ENCODE peak calls at places on chromosomes 2 and 18, in seven cellular contexts. P, W, S, B, X, E and G are unnamed samples.

GRCh38 chr2:73856214-73856613 is 27.5 kb downstream of the STAMBP start:
- DNase-seq in P (no peak), W (no peak), S (no peak), B (peak; percentile 52), X (no peak), E (no peak), G (peak; percentile 55)

GRCh38 chr18:36697905-36698304 is 130.9 kb downstream of the TPGS2 start:
- DNase-seq in P (no peak), W (no peak), S (no peak), B (peak; percentile 52), X (no peak), E (no peak), G (peak; percentile 93)

GRCh38 chr2:174763793-174764179 is 486 bp downstream of the CHRNA1 start:
- DNase-seq in P (no peak), W (no peak), S (no peak), B (no peak), X (no peak), E (no peak), G (no peak)

GRCh38 chr2:155662224-155662623 is 670.3 kb downstream of the NR4A2 start:
- DNase-seq in P (no peak), W (no peak), S (no peak), B (no peak), X (no peak), E (no peak), G (no peak)

GRCh38 chr18:48847807-48848486 is 102.8 kb downstream of the SMAD7 start:
- DNase-seq in P (no peak), W (no peak), S (no peak), B (no peak), X (no peak), E (no peak), G (peak; percentile 24)

GRCh38 chr2:21781962-21782361 is 658.2 kb downstream of the TDRD15 start:
- DNase-seq in P (no peak), W (no peak), S (no peak), B (no peak), X (no peak), E (no peak), G (no peak)

GRCh38 chr2:12412898-12413305 is 303.8 kb upstream of the TRIB2 start:
- DNase-seq in P (no peak), W (no peak), S (no peak), B (peak; percentile 94), X (no peak), E (no peak), G (no peak)

GRCh38 chr2:42867093-42868065 is 75.0 kb upstream of the HAAO start:
- DNase-seq in P (no peak), W (no peak), S (no peak), B (no peak), X (no peak), E (no peak), G (no peak)

GRCh38 chr2:54318810-54319209 is 62.8 kb upstream of the TSPYL6 start:
- DNase-seq in P (no peak), W (no peak), S (no peak), B (no peak), X (no peak), E (no peak), G (no peak)

GRCh38 chr2:8573234-8573941 is 108.5 kb upstream of the ID2 start:
- DNase-seq in P (no peak), W (no peak), S (no peak), B (no peak), X (no peak), E (no peak), G (no peak)

GRCh38 chr2:26504002-26504401 is 26.1 kb upstream of the OTOF start:
- DNase-seq in P (no peak), W (no peak), S (no peak), B (no peak), X (no peak), E (no peak), G (no peak)

GRCh38 chr2:127655209-127656073 is 9.5 kb downstream of the GPR17 start:
- DNase-seq in P (no peak), W (no peak), S (no peak), B (no peak), X (peak; percentile 74), E (no peak), G (no peak)

GRCh38 chr2:178846458-178846802 is 39.2 kb upstream of the TTN start:
- DNase-seq in P (no peak), W (no peak), S (no peak), B (peak; percentile 42), X (no peak), E (no peak), G (no peak)

GRCh38 chr2:144596074-144596871 is 76.4 kb upstream of the ZEB2 start:
- DNase-seq in P (peak; percentile 25), W (peak; percentile 27), S (no peak), B (peak; percentile 68), X (peak; percentile 4), E (no peak), G (peak; percentile 56)

GRCh38 chr2:8115966-8116365 is 565.9 kb upstream of the ID2 start:
- DNase-seq in P (no peak), W (no peak), S (no peak), B (no peak), X (no peak), E (no peak), G (no peak)

GRCh38 chr2:234076451-234076850 is 25.9 kb downstream of the SPP2 start:
- DNase-seq in P (no peak), W (no peak), S (no peak), B (no peak), X (no peak), E (no peak), G (no peak)

GRCh38 chr2:23760746-23761145 is 166.2 kb downstream of the ATAD2B start:
- DNase-seq in P (no peak), W (no peak), S (peak; percentile 18), B (no peak), X (peak; percentile 28), E (no peak), G (peak; percentile 41)

GRCh38 chr2:46538393-46538792 is 59.0 kb downstream of the TMEM247 start:
- DNase-seq in P (no peak), W (no peak), S (no peak), B (no peak), X (no peak), E (no peak), G (peak; percentile 30)

GRCh38 chr18:55179460-55180195 is 220.4 kb upstream of the CCDC68 start:
- DNase-seq in P (no peak), W (no peak), S (no peak), B (no peak), X (no peak), E (no peak), G (peak; percentile 13)

GRCh38 chr18:43160509-43160908 is 45.0 kb upstream of the RIT2 start:
- DNase-seq in P (no peak), W (no peak), S (no peak), B (peak; percentile 16), X (no peak), E (no peak), G (peak; percentile 7)

GRCh38 chr2:207467716-207468347 is 61.9 kb upstream of the CREB1 start:
- DNase-seq in P (no peak), W (no peak), S (no peak), B (peak; percentile 65), X (no peak), E (no peak), G (peak; percentile 43)

GRCh38 chr2:183505911-183506310 is 381.7 kb downstream of the NUP35 start:
- DNase-seq in P (no peak), W (no peak), S (no peak), B (no peak), X (no peak), E (no peak), G (no peak)

GRCh38 chr2:25041307-25041927 is 459 bp upstream of the EFR3B start:
- DNase-seq in P (peak; percentile 73), W (no peak), S (peak; percentile 50), B (peak; percentile 37), X (peak; percentile 89), E (no peak), G (peak; percentile 23)

GRCh38 chr2:85791704-85792565 is 38.1 kb downstream of the ATOH8 start:
- DNase-seq in P (no peak), W (no peak), S (no peak), B (no peak), X (no peak), E (no peak), G (no peak)

GRCh38 chr2:69566669-69567068 is 76.9 kb downstream of the AAK1 start:
- DNase-seq in P (no peak), W (no peak), S (no peak), B (no peak), X (no peak), E (no peak), G (no peak)